ENCODE peak calls at places on chromosome 5, in eight cellular contexts. One of them, this sample, is unnamed.
A peak's percentile ranks its signal among the peaks of the same experiment; 100 is the strongest.

GRCh38 chr5:57988808-57989207 is 471.1 kb downstream of the PLK2 start:
- DNase-seq in uterus: no peak
- DNase-seq in transverse colon: no peak
- DNase-seq in sigmoid colon: no peak
- DNase-seq in stomach: no peak
- DNase-seq in heart left ventricle: no peak
- DNase-seq in tibial nerve: no peak
- DNase-seq in A549: no peak
- DNase-seq in this sample: no peak

GRCh38 chr5:6518298-6519057 is 69.8 kb downstream of the UBE2QL1 start:
- DNase-seq in uterus: no peak
- DNase-seq in transverse colon: no peak
- DNase-seq in sigmoid colon: no peak
- DNase-seq in stomach: no peak
- DNase-seq in heart left ventricle: no peak
- DNase-seq in tibial nerve: no peak
- DNase-seq in A549: no peak
- DNase-seq in this sample: no peak

GRCh38 chr5:176740702-176741565 is 69.4 kb upstream of the UNC5A start:
- DNase-seq in uterus: no peak
- DNase-seq in transverse colon: no peak
- DNase-seq in sigmoid colon: peak; percentile 46
- DNase-seq in stomach: peak; percentile 17
- DNase-seq in heart left ventricle: peak; percentile 39
- DNase-seq in tibial nerve: no peak
- DNase-seq in A549: no peak
- DNase-seq in this sample: peak; percentile 67

GRCh38 chr5:178993236-178993765 is 1.8 kb downstream of the GRM6 start:
- DNase-seq in uterus: no peak
- DNase-seq in transverse colon: no peak
- DNase-seq in sigmoid colon: no peak
- DNase-seq in stomach: no peak
- DNase-seq in heart left ventricle: no peak
- DNase-seq in tibial nerve: no peak
- DNase-seq in A549: no peak
- DNase-seq in this sample: peak; percentile 54

GRCh38 chr5:151150484-151151262 is 6.9 kb downstream of the ANXA6 start:
- DNase-seq in uterus: peak; percentile 70
- DNase-seq in transverse colon: peak; percentile 61
- DNase-seq in sigmoid colon: peak; percentile 89
- DNase-seq in stomach: peak; percentile 31
- DNase-seq in heart left ventricle: no peak
- DNase-seq in tibial nerve: no peak
- DNase-seq in A549: no peak
- DNase-seq in this sample: no peak

GRCh38 chr5:72438141-72438540 is 69.1 kb downstream of the ZNF366 start:
- DNase-seq in uterus: no peak
- DNase-seq in transverse colon: no peak
- DNase-seq in sigmoid colon: no peak
- DNase-seq in stomach: no peak
- DNase-seq in heart left ventricle: no peak
- DNase-seq in tibial nerve: no peak
- DNase-seq in A549: no peak
- DNase-seq in this sample: no peak

GRCh38 chr5:34511915-34512314 is 144.2 kb upstream of the RAI14 start:
- DNase-seq in uterus: peak; percentile 82
- DNase-seq in transverse colon: no peak
- DNase-seq in sigmoid colon: peak; percentile 84
- DNase-seq in stomach: no peak
- DNase-seq in heart left ventricle: no peak
- DNase-seq in tibial nerve: peak; percentile 64
- DNase-seq in A549: no peak
- DNase-seq in this sample: peak; percentile 88

GRCh38 chr5:29077451-29077850 is 2039.1 kb upstream of the CDH9 start:
- DNase-seq in uterus: no peak
- DNase-seq in transverse colon: no peak
- DNase-seq in sigmoid colon: no peak
- DNase-seq in stomach: no peak
- DNase-seq in heart left ventricle: no peak
- DNase-seq in tibial nerve: no peak
- DNase-seq in A549: peak; percentile 45
- DNase-seq in this sample: no peak

DNA sequence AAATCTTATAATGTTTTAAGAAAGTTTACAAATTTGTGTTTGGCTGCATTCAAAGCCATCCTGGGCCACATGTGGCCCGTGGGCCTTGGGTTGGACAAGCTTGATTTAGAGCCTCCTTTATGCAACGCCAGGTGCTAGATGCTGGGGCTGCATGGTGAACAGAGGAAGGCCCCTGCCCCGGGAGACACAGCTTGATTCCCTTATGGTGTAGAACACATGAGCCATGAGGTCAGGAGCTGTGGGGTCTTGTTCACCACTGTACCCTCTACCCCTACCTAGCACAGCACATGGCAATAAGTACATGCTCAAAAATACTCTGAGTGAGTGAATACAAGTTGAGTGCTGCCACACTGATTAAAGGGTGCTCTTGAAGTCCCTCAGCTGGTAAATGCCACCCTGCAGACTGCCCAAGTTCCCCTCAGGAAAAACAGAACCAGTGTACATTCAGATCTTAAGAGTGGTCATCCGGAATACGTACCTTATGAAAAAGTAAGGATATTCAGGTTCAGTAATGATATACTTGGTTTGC is 71.9 kb downstream of the ARRDC3 start:
- DNase-seq in uterus: no peak
- DNase-seq in transverse colon: no peak
- DNase-seq in sigmoid colon: no peak
- DNase-seq in stomach: no peak
- DNase-seq in heart left ventricle: no peak
- DNase-seq in tibial nerve: no peak
- DNase-seq in A549: no peak
- DNase-seq in this sample: no peak
- H3K4me1 ChIP-seq in uterus: no peaks in the 10 kb centered on the region
- H3K4me1 ChIP-seq in transverse colon: peaks cover 37% of the 10 kb centered on the region
- H3K4me1 ChIP-seq in sigmoid colon: peaks cover 40% of the 10 kb centered on the region
- H3K4me1 ChIP-seq in stomach: peaks cover 53% of the 10 kb centered on the region
- H3K4me1 ChIP-seq in heart left ventricle: peaks cover 45% of the 10 kb centered on the region
- H3K4me1 ChIP-seq in tibial nerve: peaks cover 17% of the 10 kb centered on the region
- H3K4me1 ChIP-seq in A549: peaks cover 63% of the 10 kb centered on the region
- H3K4me1 ChIP-seq in this sample: peaks cover 37% of the 10 kb centered on the region

DNA sequence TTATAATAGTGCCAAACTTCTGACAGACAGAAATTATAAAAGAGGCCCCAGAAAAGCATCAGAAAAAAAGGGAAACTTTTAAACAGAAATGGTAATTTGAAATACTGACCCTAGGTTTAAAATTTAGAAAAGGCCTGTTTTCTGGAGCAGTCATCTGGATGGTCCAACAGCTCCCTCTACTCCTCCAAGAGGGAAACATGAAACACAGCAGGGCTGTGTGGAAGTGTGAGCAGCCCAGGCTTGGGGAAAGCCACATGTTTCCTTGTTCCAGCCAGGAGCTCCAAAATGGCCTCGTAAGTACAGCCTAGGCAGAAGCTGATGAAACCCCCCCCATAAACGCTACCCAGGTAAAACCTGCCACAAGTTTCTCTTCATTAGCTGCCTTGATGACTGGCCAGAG is 499.3 kb upstream of the ADAMTS16 start:
- DNase-seq in uterus: no peak
- DNase-seq in transverse colon: no peak
- DNase-seq in sigmoid colon: no peak
- DNase-seq in stomach: no peak
- DNase-seq in heart left ventricle: no peak
- DNase-seq in tibial nerve: no peak
- DNase-seq in A549: no peak
- DNase-seq in this sample: no peak
- TF ChIP-seq CTCF in uterus: no peak
- TF ChIP-seq CTCF in transverse colon: no peak
- TF ChIP-seq CTCF in sigmoid colon: no peak
- TF ChIP-seq CTCF in stomach: no peak
- TF ChIP-seq CTCF in heart left ventricle: no peak
- TF ChIP-seq CTCF in tibial nerve: no peak
- TF ChIP-seq CTCF in A549: no peak
- TF ChIP-seq CTCF in this sample: no peak

DNA sequence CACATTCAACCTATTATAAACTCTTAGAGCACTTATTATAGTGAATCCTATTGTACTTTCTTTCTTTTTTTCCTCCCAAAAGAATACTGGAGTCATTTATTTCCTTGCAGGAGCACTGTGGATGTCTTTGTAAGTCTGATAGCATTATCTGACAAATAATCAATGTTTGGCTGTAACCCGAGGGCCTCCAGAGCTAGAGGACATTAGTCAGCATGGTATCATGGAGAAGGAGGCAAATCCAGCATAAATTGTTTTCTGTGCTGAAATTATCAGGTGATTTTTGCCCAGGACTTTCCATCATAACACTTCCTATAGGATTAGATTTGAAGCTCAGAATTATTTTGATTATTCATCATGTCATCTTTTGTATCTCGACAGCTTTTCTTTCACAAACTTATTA is 551.0 kb downstream of the ZNF608 start:
- DNase-seq in uterus: no peak
- DNase-seq in transverse colon: no peak
- DNase-seq in sigmoid colon: no peak
- DNase-seq in stomach: no peak
- DNase-seq in heart left ventricle: no peak
- DNase-seq in tibial nerve: no peak
- DNase-seq in A549: no peak
- DNase-seq in this sample: no peak
- TF ChIP-seq POLR2A in uterus: no peak
- TF ChIP-seq POLR2A in transverse colon: no peak
- TF ChIP-seq POLR2A in sigmoid colon: no peak
- TF ChIP-seq POLR2A in stomach: no peak
- TF ChIP-seq POLR2A in heart left ventricle: no peak
- TF ChIP-seq POLR2A in tibial nerve: no peak
- TF ChIP-seq POLR2A in A549: no peak
- TF ChIP-seq POLR2A in this sample: no peak

GRCh38 chr5:42517164-42517563 is 93.9 kb downstream of the GHR start:
- DNase-seq in uterus: no peak
- DNase-seq in transverse colon: no peak
- DNase-seq in sigmoid colon: no peak
- DNase-seq in stomach: no peak
- DNase-seq in heart left ventricle: no peak
- DNase-seq in tibial nerve: no peak
- DNase-seq in A549: no peak
- DNase-seq in this sample: no peak
- H3K4me1 ChIP-seq in uterus: peaks cover 4% of the 10 kb centered on the region
- H3K4me1 ChIP-seq in transverse colon: peaks cover 26% of the 10 kb centered on the region
- H3K4me1 ChIP-seq in sigmoid colon: peaks cover 31% of the 10 kb centered on the region
- H3K4me1 ChIP-seq in stomach: peaks cover 7% of the 10 kb centered on the region
- H3K4me1 ChIP-seq in heart left ventricle: peaks cover 55% of the 10 kb centered on the region
- H3K4me1 ChIP-seq in tibial nerve: peaks cover 10% of the 10 kb centered on the region
- H3K4me1 ChIP-seq in A549: no peaks in the 10 kb centered on the region
- H3K4me1 ChIP-seq in this sample: peaks cover 22% of the 10 kb centered on the region

This sample was measured in vagina.